ENCODE peak calls at places on chromosomes 16 and 17, in five cellular contexts. H, V, B, M and P are unnamed samples.

GRCh38 chr17:8857919-8858318 is 9.6 kb downstream of the PIK3R6 start:
- DNase-seq in H (peak), V (no peak), B (no peak), M (no peak), P (peak)

GRCh38 chr17:66947311-66947710 is 17.2 kb upstream of the CACNG4 start:
- DNase-seq in H (no peak), V (no peak), B (no peak), M (no peak), P (no peak)

GRCh38 chr17:28004344-28004743 is 38.1 kb upstream of the NLK start:
- DNase-seq in H (no peak), V (no peak), B (no peak), M (no peak), P (no peak)

GRCh38 chr16:12796498-12796897 is 7.2 kb downstream of the CPPED1 start:
- DNase-seq in H (no peak), V (no peak), B (no peak), M (no peak), P (no peak)

GRCh38 chr17:58005031-58005727 is 1.9 kb downstream of the SRSF1 start:
- DNase-seq in H (no peak), V (peak), B (no peak), M (no peak), P (peak)

GRCh38 chr17:76972046-76972641 is 103.9 kb downstream of the MGAT5B start:
- DNase-seq in H (no peak), V (no peak), B (no peak), M (no peak), P (no peak)

GRCh38 chr16:75197522-75198134 is 9.3 kb downstream of the CTRB2 start:
- DNase-seq in H (no peak), V (no peak), B (no peak), M (no peak), P (no peak)

GRCh38 chr16:81405702-81406113 is 38.9 kb upstream of the CMIP start:
- DNase-seq in H (no peak), V (peak), B (no peak), M (no peak), P (no peak)

GRCh38 chr16:48409839-48410610 is 24.8 kb upstream of the SIAH1 start:
- DNase-seq in H (no peak), V (peak), B (no peak), M (no peak), P (no peak)

GRCh38 chr17:74458835-74459234 is 7.6 kb upstream of the CD300A start:
- DNase-seq in H (no peak), V (no peak), B (no peak), M (no peak), P (no peak)

GRCh38 chr17:55067697-55068439 is 99.3 kb downstream of the STXBP4 start:
- DNase-seq in H (no peak), V (peak), B (no peak), M (no peak), P (no peak)

GRCh38 chr17:35612924-35613521 is 25.9 kb downstream of the AP2B1 start:
- DNase-seq in H (peak), V (peak), B (peak), M (no peak), P (peak)

GRCh38 chr17:34116306-34116705 is 138.8 kb upstream of the CCL2 start:
- DNase-seq in H (no peak), V (no peak), B (no peak), M (no peak), P (no peak)

GRCh38 chr17:79612468-79613194 is 1.8 kb upstream of the RBFOX3 start:
- DNase-seq in H (peak), V (peak), B (peak), M (no peak), P (no peak)

GRCh38 chr17:81422776-81423697 is 27.8 kb downstream of the BAHCC1 start:
- DNase-seq in H (no peak), V (peak), B (peak), M (no peak), P (no peak)

GRCh38 chr16:14454391-14454790 is 175.7 kb downstream of the PARN start:
- DNase-seq in H (no peak), V (no peak), B (no peak), M (no peak), P (no peak)

GRCh38 chr17:67258836-67259468 is 14.0 kb upstream of the HELZ start:
- DNase-seq in H (peak), V (no peak), B (no peak), M (no peak), P (peak)

GRCh38 chr17:68290268-68290954 is 516 bp downstream of the SLC16A6 start:
- DNase-seq in H (peak), V (no peak), B (peak), M (no peak), P (peak)

GRCh38 chr17:42850964-42851363 is at the start of gene AOC3:
- DNase-seq in H (no peak), V (no peak), B (no peak), M (no peak), P (no peak)

GRCh38 chr17:35345926-35346771 is 27.3 kb downstream of the SLFN11 start:
- DNase-seq in H (peak), V (no peak), B (peak), M (no peak), P (peak)

GRCh38 chr16:84868829-84869457 is 49.2 kb downstream of the CRISPLD2 start:
- DNase-seq in H (no peak), V (no peak), B (no peak), M (no peak), P (no peak)

GRCh38 chr16:2480948-2481347 is 6.0 kb downstream of the TBC1D24 start:
- DNase-seq in H (no peak), V (no peak), B (no peak), M (no peak), P (no peak)

GRCh38 chr16:11635127-11635652 is 33.1 kb upstream of the SNN start:
- DNase-seq in H (no peak), V (no peak), B (no peak), M (no peak), P (no peak)

GRCh38 chr17:28053044-28053670 is 10.7 kb downstream of the NLK start:
- DNase-seq in H (no peak), V (no peak), B (no peak), M (no peak), P (no peak)

GRCh38 chr16:81885976-81886586 is 107.0 kb downstream of the PLCG2 start:
- DNase-seq in H (peak), V (peak), B (no peak), M (no peak), P (no peak)

GRCh38 chr17:40339068-40339699 is 25.4 kb downstream of the GJD3 start:
- DNase-seq in H (no peak), V (no peak), B (no peak), M (no peak), P (peak)

GRCh38 chr17:34413443-34414076 is 50.5 kb upstream of the CCL1 start:
- DNase-seq in H (no peak), V (peak), B (peak), M (no peak), P (no peak)

GRCh38 chr16:85416267-85417109 is 196.6 kb upstream of the GSE1 start:
- DNase-seq in H (peak), V (peak), B (peak), M (peak), P (no peak)

GRCh38 chr17:45184144-45184543 is 22.5 kb downstream of the HEXIM2 start:
- DNase-seq in H (no peak), V (no peak), B (no peak), M (no peak), P (no peak)

GRCh38 chr17:69908599-69909368 is 166.2 kb upstream of the KCNJ16 start:
- DNase-seq in H (no peak), V (no peak), B (no peak), M (no peak), P (no peak)

GRCh38 chr17:65584604-65585521 is 23.4 kb upstream of the AXIN2 start:
- DNase-seq in H (no peak), V (no peak), B (peak), M (no peak), P (no peak)

GRCh38 chr17:47694818-47695663 is 1.1 kb downstream of the TBKBP1 start:
- DNase-seq in H (peak), V (peak), B (peak), M (no peak), P (peak)

GRCh38 chr17:82020874-82021727 is 1.6 kb downstream of the CENPX start:
- DNase-seq in H (peak), V (no peak), B (peak), M (peak), P (peak)

GRCh38 chr17:16900288-16900882 is 71.5 kb downstream of the TNFRSF13B start:
- DNase-seq in H (no peak), V (no peak), B (no peak), M (no peak), P (no peak)

GRCh38 chr17:78783711-78784396 is 1.8 kb upstream of the CYTH1 start:
- DNase-seq in H (no peak), V (peak), B (no peak), M (no peak), P (no peak)

GRCh38 chr16:67464565-67464964 is 16.4 kb downstream of the ATP6V0D1 start:
- DNase-seq in H (no peak), V (no peak), B (peak), M (no peak), P (no peak)

GRCh38 chr16:20849587-20850390 is 43.5 kb downstream of the REXO5 start:
- DNase-seq in H (peak), V (peak), B (peak), M (peak), P (peak)

GRCh38 chr17:57899822-57900221 is 50.0 kb upstream of the MRPS23 start:
- DNase-seq in H (no peak), V (no peak), B (peak), M (no peak), P (peak)

GRCh38 chr16:17448640-17449638 is 21.8 kb downstream of the XYLT1 start:
- DNase-seq in H (peak), V (no peak), B (no peak), M (no peak), P (peak)

GRCh38 chr17:63911657-63912100 is 621 bp upstream of the CSHL1 start:
- DNase-seq in H (peak), V (peak), B (peak), M (peak), P (no peak)